ENCODE peak calls at places on chromosomes 13 and 19, in four cellular contexts. V, Y, F and Q are unnamed samples.
A peak's percentile ranks its signal among the peaks of the same experiment; 100 is the strongest.

GRCh38 chr13:95643814-95644598 is 500 bp downstream of the DZIP1 start:
- DNase-seq in Y (no peak), F (no peak), V (peak; percentile 32), Q (no peak)

GRCh38 chr19:42252365-42253244 is 2.3 kb downstream of the ERF start:
- DNase-seq in F (no peak), Y (no peak), V (no peak), Q (peak; percentile 56)

GRCh38 chr19:48341515-48342413 is 16.4 kb downstream of the EMP3 start:
- DNase-seq in V (no peak), F (no peak), Y (peak; percentile 6), Q (no peak)

GRCh38 chr13:20492036-20492435 is 33.6 kb downstream of the CRYL1 start:
- DNase-seq in Y (no peak), F (no peak), V (no peak), Q (no peak)

GRCh38 chr19:54388001-54388802 is 23.5 kb upstream of the LAIR1 start:
- DNase-seq in Y (no peak), F (no peak), V (no peak), Q (peak; percentile 78)

GRCh38 chr19:17522988-17523872 is 11.8 kb downstream of the PGLS start:
- DNase-seq in F (peak; percentile 92), Y (no peak), V (peak; percentile 74), Q (peak; percentile 97)

GRCh38 chr19:13993554-13994308 is 12.4 kb downstream of the RFX1 start:
- DNase-seq in V (no peak), Y (peak; percentile 54), F (no peak), Q (no peak)

GRCh38 chr19:44303976-44304568 is 753 bp downstream of the ZNF235 start:
- DNase-seq in V (no peak), Y (peak; percentile 15), F (no peak), Q (no peak)

GRCh38 chr13:77507931-77508776 is 27.4 kb upstream of the SCEL start:
- DNase-seq in V (no peak), F (no peak), Y (no peak), Q (no peak)

GRCh38 chr13:23551213-23552008 is 18.8 kb upstream of the TNFRSF19 start:
- DNase-seq in F (no peak), V (no peak), Y (no peak), Q (no peak)

GRCh38 chr19:55355213-55355821 is 798 bp upstream of the COX6B2 start:
- DNase-seq in F (no peak), V (no peak), Y (no peak), Q (no peak)

GRCh38 chr19:53600217-53600616 is 31.6 kb upstream of the DPRX start:
- DNase-seq in Y (peak; percentile 2), V (no peak), F (no peak), Q (no peak)

GRCh38 chr13:113098163-113098732 is 7.3 kb upstream of the F7 start:
- DNase-seq in V (no peak), Y (no peak), F (no peak), Q (no peak)

GRCh38 chr19:17158584-17158983 is 56.6 kb upstream of the USE1 start:
- DNase-seq in F (no peak), Y (no peak), V (no peak), Q (no peak)

GRCh38 chr13:72204291-72204690 is 337.3 kb upstream of the DACH1 start:
- DNase-seq in F (no peak), V (no peak), Y (no peak), Q (no peak)

GRCh38 chr13:23621316-23621645 is 51.1 kb downstream of the TNFRSF19 start:
- DNase-seq in F (no peak), Y (no peak), V (no peak), Q (no peak)

GRCh38 chr19:17328517-17329060 is 6.1 kb downstream of the ANO8 start:
- DNase-seq in Y (peak; percentile 63), V (no peak), F (no peak), Q (no peak)

GRCh38 chr13:110689711-110690110 is 16.2 kb downstream of the CARS2 start:
- DNase-seq in Y (no peak), F (no peak), V (no peak), Q (no peak)

GRCh38 chr19:15291089-15291488 is 41.2 kb downstream of the BRD4 start:
- DNase-seq in Y (no peak), F (no peak), V (no peak), Q (no peak)

GRCh38 chr13:110559429-110559943 is 2.0 kb downstream of the RAB20 start:
- DNase-seq in Y (no peak), V (no peak), F (no peak), Q (no peak)

GRCh38 chr19:6540918-6541689 is 10.3 kb downstream of the TNFSF9 start:
- DNase-seq in F (no peak), V (no peak), Y (no peak), Q (no peak)

GRCh38 chr19:16591803-16592556 is 19.8 kb upstream of the SLC35E1 start:
- DNase-seq in V (no peak), Y (no peak), F (no peak), Q (no peak)

GRCh38 chr19:6047741-6048231 is 62.5 kb downstream of the RFX2 start:
- DNase-seq in Y (peak; percentile 60), F (no peak), V (no peak), Q (no peak)

GRCh38 chr19:49851456-49852259 is 699 bp downstream of the PTOV1 start:
- DNase-seq in V (no peak), Y (peak; percentile 89), F (no peak), Q (no peak)

GRCh38 chr13:99976502-99977115 is 5.0 kb upstream of the ZIC2 start:
- DNase-seq in F (no peak), V (no peak), Y (no peak), Q (no peak)

GRCh38 chr13:48749144-48749543 is 95.4 kb downstream of the CYSLTR2 start:
- DNase-seq in Y (no peak), V (no peak), F (no peak), Q (no peak)

GRCh38 chr19:1296575-1297271 is 11.1 kb downstream of the EFNA2 start:
- DNase-seq in Y (no peak), F (no peak), V (no peak), Q (no peak)

GRCh38 chr13:68378294-68378693 is 1148.2 kb upstream of the PCDH9 start:
- DNase-seq in Y (no peak), F (no peak), V (no peak), Q (no peak)

GRCh38 chr19:23896912-23897311 is 17.8 kb upstream of the ZNF726 start:
- DNase-seq in Y (no peak), F (no peak), V (no peak), Q (no peak)

GRCh38 chr13:26946675-26947342 is 186.2 kb upstream of the GPR12 start:
- DNase-seq in V (peak; percentile 38), F (peak; percentile 16), Y (peak; percentile 39), Q (peak; percentile 3)

GRCh38 chr13:30192320-30193093 is 114.8 kb downstream of the KATNAL1 start:
- DNase-seq in Y (no peak), F (peak; percentile 21), V (no peak), Q (no peak)

GRCh38 chr13:59742467-59742866 is 421.3 kb downstream of the DIAPH3 start:
- DNase-seq in V (no peak), Y (no peak), F (no peak), Q (no peak)

GRCh38 chr13:65090191-65090590 is 2139.9 kb downstream of the PCDH9 start:
- DNase-seq in V (no peak), Y (no peak), F (no peak), Q (no peak)

GRCh38 chr19:54449701-54450069 is 686 bp downstream of the LENG8 start:
- DNase-seq in F (no peak), Y (no peak), V (no peak), Q (no peak)

GRCh38 chr19:15138427-15138826 is 31.2 kb downstream of the SYDE1 start:
- DNase-seq in V (no peak), F (no peak), Y (no peak), Q (no peak)

GRCh38 chr19:57075801-57076492 is 43.8 kb upstream of the USP29 start:
- DNase-seq in Y (no peak), F (no peak), V (no peak), Q (no peak)

GRCh38 chr19:40147693-40148347 is 43.4 kb upstream of the MAP3K10 start:
- DNase-seq in F (no peak), Y (no peak), V (no peak), Q (no peak)
- TF ChIP-seq SPI1 in F (no peak), Y (peak; percentile 1), V (peak; percentile 8), Q (peak; percentile 2)

GRCh38 chr19:18735324-18735723 is 51.8 kb downstream of the CRTC1 start:
- DNase-seq in Y (no peak), V (no peak), F (no peak), Q (no peak)

GRCh38 chr19:18737337-18737953 is 53.7 kb downstream of the COMP start:
- DNase-seq in V (no peak), Y (no peak), F (no peak), Q (no peak)

GRCh38 chr19:18737954-18738351 is 53.2 kb downstream of the COMP start:
- DNase-seq in F (no peak), Y (no peak), V (no peak), Q (no peak)

GRCh38 chr19:18735752-18736151 is 52.3 kb downstream of the CRTC1 start:
- DNase-seq in Y (no peak), V (no peak), F (no peak), Q (no peak)

GRCh38 chr19:18736415-18737336 is 53.2 kb downstream of the CRTC1 start:
- DNase-seq in V (no peak), Y (no peak), F (no peak), Q (no peak)
- TF ChIP-seq SPI1 in V (no peak), Y (no peak), F (no peak), Q (no peak)

GRCh38 chr13:54928071-54928470 is 1899.5 kb downstream of the OLFM4 start:
- DNase-seq in F (no peak), V (no peak), Y (no peak), Q (no peak)
- TF ChIP-seq SPI1 in F (no peak), V (no peak), Y (no peak), Q (no peak)

DNA sequence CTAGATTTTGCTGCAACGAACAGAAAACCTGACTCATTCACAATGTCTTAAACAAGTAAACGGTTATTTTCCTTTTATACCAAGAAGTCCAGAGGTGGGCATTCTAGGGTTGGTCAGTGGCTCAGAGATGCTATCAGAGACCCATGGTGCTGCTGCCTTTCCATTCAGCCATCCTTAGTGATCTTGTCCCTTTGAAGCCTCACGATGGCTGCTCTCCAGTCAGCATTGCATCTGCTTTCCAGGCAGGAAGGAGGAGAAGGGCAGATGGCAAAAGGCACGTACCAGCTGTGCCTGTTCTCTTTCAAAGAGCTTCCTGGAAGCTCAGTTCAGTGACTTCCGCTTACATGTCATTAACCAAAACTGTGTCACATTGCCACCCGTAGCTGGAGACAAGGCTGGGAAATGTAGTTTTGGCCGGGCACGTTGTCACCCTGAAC is 30.1 kb downstream of the WDFY2 start:
- DNase-seq in Y (no peak), V (no peak), F (peak; percentile 56), Q (peak; percentile 70)
- TF ChIP-seq SPI1 in Y (no peak), V (peak; percentile 60), F (peak; percentile 68), Q (peak; percentile 88)

GRCh38 chr13:114167885-114168284 is 11.2 kb upstream of the CFAP97D2 start:
- DNase-seq in F (no peak), Y (no peak), V (no peak), Q (no peak)
- TF ChIP-seq SPI1 in F (no peak), Y (no peak), V (no peak), Q (no peak)